ENCODE peak calls at places on chromosomes 6 and 20, in five cellular contexts. W is stomach, X is right atrium auricular region, L is GM23248, B is Panc1. A is an unnamed sample.

GRCh38 chr6:136769759-136770158 is 22.5 kb downstream of the MAP3K5 start:
- DNase-seq in W (no peak), X (no peak), L (no peak), B (no peak), A (no peak)

GRCh38 chr6:37239511-37239910 is 18.1 kb upstream of the TBC1D22B start:
- DNase-seq in W (no peak), X (no peak), L (peak; percentile 79), B (no peak), A (no peak)

GRCh38 chr6:101011165-101011564 is 130.0 kb upstream of the ASCC3 start:
- DNase-seq in W (no peak), X (no peak), L (no peak), B (no peak), A (peak; percentile 27)

GRCh38 chr20:35618372-35619131 is 2.9 kb downstream of the SPAG4 start:
- DNase-seq in W (no peak), X (peak; percentile 67), L (peak; percentile 62), B (no peak), A (peak; percentile 23)

GRCh38 chr6:128516514-128516898 is 3.9 kb downstream of the PTPRK start:
- DNase-seq in W (no peak), X (no peak), L (peak; percentile 54), B (no peak), A (no peak)

GRCh38 chr6:43768983-43769525 is 957 bp upstream of the VEGFA start:
- DNase-seq in W (no peak), X (peak; percentile 84), L (peak; percentile 92), B (no peak), A (no peak)

GRCh38 chr6:44100088-44100550 is 27.1 kb downstream of the MRPL14 start:
- DNase-seq in W (peak; percentile 59), X (no peak), L (peak; percentile 67), B (no peak), A (no peak)

GRCh38 chr6:88952065-88952704 is 11.2 kb downstream of the RNGTT start:
- DNase-seq in W (no peak), X (no peak), L (peak; percentile 14), B (no peak), A (no peak)

GRCh38 chr6:14784596-14785360 is 461.1 kb upstream of the JARID2 start:
- DNase-seq in W (no peak), X (no peak), L (no peak), B (no peak), A (peak; percentile 45)

GRCh38 chr6:11392778-11393507 is 144.6 kb upstream of the TMEM170B start:
- DNase-seq in W (peak; percentile 53), X (peak; percentile 66), L (no peak), B (no peak), A (no peak)

GRCh38 chr6:117615981-117616961 is 14.0 kb upstream of the GOPC start:
- DNase-seq in W (no peak), X (no peak), L (peak; percentile 8), B (no peak), A (peak; percentile 31)

GRCh38 chr6:31865205-31866118 is 2.8 kb upstream of the NEU1 start:
- DNase-seq in W (no peak), X (no peak), L (no peak), B (no peak), A (no peak)

GRCh38 chr6:56024931-56025330 is 149.5 kb upstream of the BMP5 start:
- DNase-seq in W (no peak), X (no peak), L (no peak), B (no peak), A (no peak)

GRCh38 chr6:14925627-14926026 is 320.2 kb upstream of the JARID2 start:
- DNase-seq in W (no peak), X (no peak), L (peak; percentile 68), B (no peak), A (no peak)

GRCh38 chr6:149899486-149899885 is 1.6 kb upstream of the RAET1E start:
- DNase-seq in W (no peak), X (peak; percentile 58), L (no peak), B (no peak), A (no peak)

GRCh38 chr6:28981391-28981832 is 23.7 kb downstream of the ZNF311 start:
- DNase-seq in W (peak; percentile 65), X (peak; percentile 73), L (peak; percentile 66), B (no peak), A (peak; percentile 85)

GRCh38 chr20:37394543-37395410 is 48.8 kb downstream of the SRC start:
- DNase-seq in W (no peak), X (no peak), L (no peak), B (no peak), A (peak; percentile 16)

GRCh38 chr6:35906499-35906846 is 14.4 kb downstream of the SRPK1 start:
- DNase-seq in W (no peak), X (no peak), L (no peak), B (no peak), A (no peak)

GRCh38 chr20:61414455-61414991 is 162.5 kb downstream of the CDH4 start:
- DNase-seq in W (no peak), X (no peak), L (no peak), B (no peak), A (no peak)

GRCh38 chr6:42390228-42390934 is 61.3 kb downstream of the TRERF1 start:
- DNase-seq in W (no peak), X (no peak), L (no peak), B (no peak), A (peak; percentile 77)

GRCh38 chr6:30776361-30777223 is 32.2 kb upstream of the IER3 start:
- DNase-seq in W (no peak), X (no peak), L (no peak), B (no peak), A (no peak)

GRCh38 chr20:35463455-35464300 is 8.3 kb downstream of the CEP250 start:
- DNase-seq in W (peak; percentile 58), X (peak; percentile 66), L (peak; percentile 80), B (peak; percentile 45), A (peak; percentile 67)

GRCh38 chr6:1611572-1612385 is 2.1 kb downstream of the FOXC1 start:
- DNase-seq in W (no peak), X (no peak), L (peak; percentile 60), B (no peak), A (peak; percentile 19)

GRCh38 chr6:7953753-7954152 is 43.2 kb upstream of the TXNDC5 start:
- DNase-seq in W (no peak), X (no peak), L (no peak), B (no peak), A (no peak)

GRCh38 chr6:42860481-42860880 is 18.9 kb upstream of the RPL7L1 start:
- DNase-seq in W (no peak), X (no peak), L (no peak), B (no peak), A (no peak)

GRCh38 chr20:18176318-18176785 is 38.7 kb downstream of the KAT14 start:
- DNase-seq in W (no peak), X (no peak), L (no peak), B (no peak), A (no peak)

GRCh38 chr6:109428889-109429477 is 11.4 kb downstream of the PPIL6 start:
- DNase-seq in W (no peak), X (no peak), L (peak; percentile 46), B (no peak), A (no peak)

GRCh38 chr20:58604410-58604881 is 46.6 kb upstream of the STX16 start:
- DNase-seq in W (no peak), X (no peak), L (no peak), B (no peak), A (no peak)

GRCh38 chr6:134238006-134238405 is 79.9 kb downstream of the SGK1 start:
- DNase-seq in W (no peak), X (no peak), L (no peak), B (no peak), A (no peak)

GRCh38 chr6:134240664-134241431 is 77.1 kb downstream of the SGK1 start:
- DNase-seq in W (peak; percentile 52), X (peak; percentile 77), L (no peak), B (no peak), A (peak; percentile 89)

GRCh38 chr6:134233180-134233579 is 84.7 kb downstream of the SGK1 start:
- DNase-seq in W (no peak), X (no peak), L (no peak), B (no peak), A (no peak)

GRCh38 chr6:134238960-134239795 is 78.7 kb downstream of the SGK1 start:
- DNase-seq in W (no peak), X (no peak), L (no peak), B (no peak), A (no peak)

GRCh38 chr6:134235937-134236751 is 81.8 kb downstream of the SGK1 start:
- DNase-seq in W (no peak), X (no peak), L (peak; percentile 76), B (no peak), A (peak; percentile 31)
- H3K27ac ChIP-seq in W (no peak overlapping the region), X (no peak overlapping the region), L (no peak overlapping the region), B (no peak overlapping the region), A (no peak overlapping the region)

GRCh38 chr6:75201076-75201475 is 4.8 kb downstream of the COL12A1 start:
- DNase-seq in W (no peak), X (no peak), L (peak; percentile 52), B (no peak), A (no peak)
- H3K4me1 ChIP-seq in W (peaks cover 41% of the 10 kb centered on the region), X (peaks cover 33% of the 10 kb centered on the region), L (peaks cover 69% of the 10 kb centered on the region), B (peaks cover 2% of the 10 kb centered on the region), A (peaks cover 21% of the 10 kb centered on the region)

GRCh38 chr6:160349837-160350236 is 1.7 kb downstream of the SLC22A3 start:
- DNase-seq in W (no peak), X (no peak), L (no peak), B (no peak), A (no peak)

GRCh38 chr6:160348209-160348551 is at the start of gene SLC22A3:
- DNase-seq in W (peak; percentile 57), X (no peak), L (no peak), B (no peak), A (no peak)

GRCh38 chr6:160344281-160344680 is 3.9 kb upstream of the SLC22A3 start:
- DNase-seq in W (no peak), X (no peak), L (no peak), B (no peak), A (no peak)

GRCh38 chr6:160348552-160349441 is 619 bp downstream of the SLC22A3 start:
- DNase-seq in W (peak; percentile 53), X (no peak), L (peak; percentile 27), B (no peak), A (no peak)

DNA sequence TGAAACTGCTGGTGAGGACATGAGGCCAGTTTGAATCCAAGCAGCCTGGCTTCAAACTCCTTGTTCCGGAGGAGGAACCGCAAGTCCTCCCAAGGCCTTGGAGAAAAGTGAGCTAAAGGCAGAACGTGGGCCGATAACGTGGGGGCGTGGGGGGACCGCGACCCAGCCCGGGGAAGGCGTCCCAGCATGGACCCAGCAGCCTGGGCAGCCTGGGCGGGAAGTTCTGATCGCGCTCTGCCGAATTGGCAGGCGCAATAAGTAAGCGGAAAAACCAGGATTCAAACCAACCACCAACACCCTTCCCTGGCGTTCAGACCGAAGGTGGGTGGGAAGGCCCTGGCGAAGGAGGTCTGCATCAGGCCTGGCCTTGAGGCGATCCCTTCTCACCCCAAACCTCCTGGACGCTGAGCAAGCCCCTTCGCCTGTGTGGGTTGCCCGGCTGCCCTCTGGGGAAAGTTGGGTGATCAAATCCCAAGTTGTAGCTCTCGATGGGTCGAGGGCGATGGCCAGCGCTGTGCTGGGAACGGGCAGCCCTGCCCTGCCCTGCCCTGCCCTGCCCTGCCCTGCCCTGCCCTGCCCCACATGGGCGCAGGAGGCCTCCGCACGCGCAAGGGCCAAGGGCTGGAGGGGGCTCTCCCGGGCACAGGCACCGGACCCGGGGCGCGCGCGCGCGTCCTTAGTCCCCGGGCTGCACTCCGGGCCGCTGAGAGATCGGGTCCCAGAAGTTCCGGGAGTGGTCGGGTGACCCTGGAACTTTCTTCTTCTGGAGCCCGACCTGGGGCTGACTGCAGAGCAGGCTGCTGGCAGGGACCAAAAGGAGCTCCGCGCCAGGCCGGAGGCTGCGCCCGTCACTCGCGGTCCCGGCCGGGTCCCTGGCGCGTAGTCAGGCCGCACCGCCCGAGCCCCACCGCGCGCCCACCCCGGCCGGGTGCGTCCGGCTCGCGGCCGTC is 644 bp upstream of the SLC22A3 start:
- DNase-seq in W (no peak), X (no peak), L (no peak), B (no peak), A (no peak)
- H3K4me3 ChIP-seq in W (peak overlapping the region; percentile 66), X (no peak overlapping the region), L (no peak overlapping the region), B (no peak overlapping the region), A (no peak overlapping the region)

GRCh38 chr6:33620158-33620583 is 951 bp upstream of the ITPR3 start:
- DNase-seq in W (peak; percentile 74), X (no peak), L (peak; percentile 67), B (no peak), A (peak; percentile 31)
- H3K27ac ChIP-seq in W (peak overlapping the region; percentile 96), X (peak overlapping the region; percentile 76), L (peak overlapping the region; percentile 68), B (peak overlapping the region; percentile 86), A (peak overlapping the region; percentile 92)